ENCODE peak calls at places on chromosomes 2 and 18, in nine cellular contexts. One of them, this sample, is unnamed.

GRCh38 chr18:58514773-58515172 is 114.1 kb downstream of the ALPK2 start:
- DNase-seq in H54: no peak
- DNase-seq in HCT116: no peak
- DNase-seq in adrenal gland: no peak
- DNase-seq in IMR-90: no peak
- DNase-seq in uterus: no peak
- DNase-seq in GM12891: no peak
- DNase-seq in A549: no peak
- DNase-seq in GM12878: no peak
- DNase-seq in this sample: no peak

GRCh38 chr2:118687698-118688097 is 159.8 kb downstream of the EN1 start:
- DNase-seq in H54: no peak
- DNase-seq in HCT116: no peak
- DNase-seq in adrenal gland: no peak
- DNase-seq in IMR-90: no peak
- DNase-seq in uterus: no peak
- DNase-seq in GM12891: no peak
- DNase-seq in A549: no peak
- DNase-seq in GM12878: no peak
- DNase-seq in this sample: no peak

GRCh38 chr18:2258954-2259353 is 312.4 kb downstream of the METTL4 start:
- DNase-seq in H54: no peak
- DNase-seq in HCT116: no peak
- DNase-seq in adrenal gland: no peak
- DNase-seq in IMR-90: no peak
- DNase-seq in uterus: no peak
- DNase-seq in GM12891: no peak
- DNase-seq in A549: no peak
- DNase-seq in GM12878: no peak
- DNase-seq in this sample: no peak

GRCh38 chr18:58224425-58224750 is 180.4 kb downstream of the NEDD4L start:
- DNase-seq in H54: no peak
- DNase-seq in HCT116: no peak
- DNase-seq in adrenal gland: no peak
- DNase-seq in IMR-90: no peak
- DNase-seq in uterus: no peak
- DNase-seq in GM12891: no peak
- DNase-seq in A549: no peak
- DNase-seq in GM12878: no peak
- DNase-seq in this sample: no peak

GRCh38 chr18:55706893-55707292 is 118.9 kb upstream of the TCF4 start:
- DNase-seq in H54: no peak
- DNase-seq in HCT116: no peak
- DNase-seq in adrenal gland: no peak
- DNase-seq in IMR-90: peak
- DNase-seq in uterus: no peak
- DNase-seq in GM12891: no peak
- DNase-seq in A549: no peak
- DNase-seq in GM12878: no peak
- DNase-seq in this sample: no peak

GRCh38 chr18:58310517-58310916 is 266.5 kb downstream of the NEDD4L start:
- DNase-seq in H54: no peak
- DNase-seq in HCT116: no peak
- DNase-seq in adrenal gland: peak
- DNase-seq in IMR-90: no peak
- DNase-seq in uterus: no peak
- DNase-seq in GM12891: no peak
- DNase-seq in A549: no peak
- DNase-seq in GM12878: no peak
- DNase-seq in this sample: no peak

GRCh38 chr2:57546478-57546877 is 500.1 kb upstream of the VRK2 start:
- DNase-seq in H54: no peak
- DNase-seq in HCT116: no peak
- DNase-seq in adrenal gland: no peak
- DNase-seq in IMR-90: no peak
- DNase-seq in uterus: no peak
- DNase-seq in GM12891: no peak
- DNase-seq in A549: no peak
- DNase-seq in GM12878: no peak
- DNase-seq in this sample: no peak

GRCh38 chr2:98180456-98180855 is 93.5 kb downstream of the VWA3B start:
- DNase-seq in H54: no peak
- DNase-seq in HCT116: no peak
- DNase-seq in adrenal gland: no peak
- DNase-seq in IMR-90: no peak
- DNase-seq in uterus: no peak
- DNase-seq in GM12891: no peak
- DNase-seq in A549: no peak
- DNase-seq in GM12878: no peak
- DNase-seq in this sample: no peak

GRCh38 chr2:167946367-167946955 is 300.9 kb downstream of the STK39 start:
- DNase-seq in H54: no peak
- DNase-seq in HCT116: no peak
- DNase-seq in adrenal gland: no peak
- DNase-seq in IMR-90: no peak
- DNase-seq in uterus: no peak
- DNase-seq in GM12891: no peak
- DNase-seq in A549: no peak
- DNase-seq in GM12878: no peak
- DNase-seq in this sample: no peak

GRCh38 chr2:226578373-226578772 is 221.2 kb downstream of the IRS1 start:
- DNase-seq in H54: no peak
- DNase-seq in HCT116: no peak
- DNase-seq in adrenal gland: no peak
- DNase-seq in IMR-90: no peak
- DNase-seq in uterus: no peak
- DNase-seq in GM12891: no peak
- DNase-seq in A549: no peak
- DNase-seq in GM12878: no peak
- DNase-seq in this sample: no peak
- TF ChIP-seq POLR2A in H54: no peak
- TF ChIP-seq POLR2A in HCT116: no peak
- TF ChIP-seq POLR2A in adrenal gland: no peak
- TF ChIP-seq POLR2A in IMR-90: no peak
- TF ChIP-seq POLR2A in uterus: no peak
- TF ChIP-seq POLR2A in GM12891: no peak
- TF ChIP-seq POLR2A in A549: no peak
- TF ChIP-seq POLR2A in GM12878: no peak
- TF ChIP-seq POLR2A in this sample: no peak

DNA sequence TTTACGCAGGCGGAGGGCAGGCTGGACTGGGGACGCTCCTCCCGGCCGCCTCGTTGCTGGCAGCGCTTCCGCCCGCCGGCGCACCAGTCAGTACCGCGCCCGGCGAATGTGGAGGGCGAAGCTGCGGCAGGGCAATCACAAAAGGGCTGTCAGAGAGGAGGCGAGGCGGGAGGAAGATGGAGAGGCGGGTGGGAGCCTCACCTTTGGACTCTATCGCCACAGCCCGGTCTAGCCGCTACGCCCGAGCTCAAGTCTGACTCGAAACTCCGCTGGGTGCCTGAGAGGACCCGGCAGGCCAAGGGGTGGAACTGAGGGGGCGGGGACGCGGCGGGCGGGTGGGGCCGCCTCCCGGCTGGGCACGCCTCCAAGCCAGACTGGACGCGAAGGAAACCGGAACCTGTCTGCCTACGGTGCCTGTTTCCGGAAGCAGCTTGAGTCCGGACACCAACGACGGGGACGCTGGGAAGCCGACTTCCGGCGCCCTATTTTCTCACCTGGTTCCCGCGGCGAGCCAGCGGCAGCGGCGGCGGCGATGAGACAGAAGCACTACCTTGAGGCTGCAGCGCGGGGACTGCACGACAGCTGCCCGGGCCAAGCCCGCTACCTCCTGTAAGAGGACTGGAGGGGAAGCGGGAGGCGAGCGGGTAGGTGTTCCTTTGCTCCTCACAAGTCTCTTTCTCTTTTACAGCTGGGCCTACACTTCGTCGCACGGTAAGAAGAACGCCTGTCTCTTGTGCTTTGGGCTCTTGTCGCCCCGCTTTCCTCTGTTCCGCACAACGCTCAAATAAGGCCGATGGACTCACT is at the start of gene RMP24:
- DNase-seq in H54: peak
- DNase-seq in HCT116: peak
- DNase-seq in adrenal gland: peak
- DNase-seq in IMR-90: peak
- DNase-seq in uterus: peak
- DNase-seq in GM12891: peak
- DNase-seq in A549: peak
- DNase-seq in GM12878: peak
- DNase-seq in this sample: peak
- TF ChIP-seq POLR2A in H54: peak
- TF ChIP-seq POLR2A in HCT116: peak
- TF ChIP-seq POLR2A in adrenal gland: peak
- TF ChIP-seq POLR2A in IMR-90: peak
- TF ChIP-seq POLR2A in uterus: peak
- TF ChIP-seq POLR2A in GM12891: peak
- TF ChIP-seq POLR2A in A549: peak
- TF ChIP-seq POLR2A in GM12878: peak
- TF ChIP-seq POLR2A in this sample: no peak

DNA sequence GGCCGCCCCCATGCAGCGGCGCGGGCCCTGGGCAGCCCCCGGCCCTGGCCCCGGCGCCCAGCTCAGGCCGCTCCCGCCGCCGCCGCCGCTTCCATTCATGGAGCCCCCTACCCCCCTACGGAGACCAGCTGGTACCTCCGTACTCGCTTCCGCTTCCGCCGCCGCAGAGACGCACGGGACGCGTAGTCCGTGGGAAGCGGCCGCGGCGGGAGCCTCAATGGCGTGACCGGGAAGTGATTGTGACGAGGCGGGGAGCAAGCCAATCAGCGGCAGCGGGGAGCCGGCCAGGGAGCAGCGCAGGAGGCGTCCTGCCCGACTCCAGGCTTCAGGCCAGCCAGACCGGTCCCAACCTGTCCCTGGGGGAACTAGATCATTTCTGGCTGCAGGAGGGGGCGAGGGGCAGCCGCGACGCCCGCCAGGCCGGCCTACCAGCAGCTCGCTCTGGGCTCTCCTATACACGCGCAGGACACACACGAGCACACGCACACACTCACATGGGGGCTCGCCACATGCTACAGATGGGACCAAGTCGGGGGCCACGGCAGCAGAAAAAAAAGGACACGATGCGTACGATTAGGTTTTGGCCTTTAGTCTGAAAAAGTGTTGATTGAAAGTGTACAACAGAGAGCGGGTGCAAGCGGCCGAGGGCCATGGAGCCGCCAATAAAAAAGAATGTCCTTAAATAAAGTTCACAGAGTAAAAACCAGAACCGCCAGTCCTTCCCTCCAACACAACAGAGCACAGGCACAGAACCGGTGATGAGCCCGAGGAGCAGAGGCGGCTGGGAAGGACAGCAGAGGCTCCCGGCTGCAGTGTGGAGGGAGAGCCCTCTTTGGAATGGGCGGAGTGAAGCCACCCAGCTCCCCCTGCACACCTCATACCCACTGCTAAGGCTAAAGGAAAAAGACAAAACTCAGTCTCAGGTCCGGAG is at the start of gene ZNF513:
- DNase-seq in H54: peak
- DNase-seq in HCT116: peak
- DNase-seq in adrenal gland: peak
- DNase-seq in IMR-90: peak
- DNase-seq in uterus: peak
- DNase-seq in GM12891: peak
- DNase-seq in A549: peak
- DNase-seq in GM12878: peak
- DNase-seq in this sample: peak
- TF ChIP-seq POLR2A in H54: no peak
- TF ChIP-seq POLR2A in HCT116: no peak
- TF ChIP-seq POLR2A in adrenal gland: peak
- TF ChIP-seq POLR2A in IMR-90: peak
- TF ChIP-seq POLR2A in uterus: peak
- TF ChIP-seq POLR2A in GM12891: peak
- TF ChIP-seq POLR2A in A549: peak
- TF ChIP-seq POLR2A in GM12878: peak
- TF ChIP-seq POLR2A in this sample: no peak

GRCh38 chr2:154827286-154827685 is 128.8 kb downstream of the KCNJ3 start:
- DNase-seq in H54: no peak
- DNase-seq in HCT116: no peak
- DNase-seq in adrenal gland: no peak
- DNase-seq in IMR-90: no peak
- DNase-seq in uterus: no peak
- DNase-seq in GM12891: no peak
- DNase-seq in A549: no peak
- DNase-seq in GM12878: no peak
- DNase-seq in this sample: no peak

GRCh38 chr2:154832711-154833110 is 134.2 kb downstream of the KCNJ3 start:
- DNase-seq in H54: no peak
- DNase-seq in HCT116: no peak
- DNase-seq in adrenal gland: no peak
- DNase-seq in IMR-90: no peak
- DNase-seq in uterus: no peak
- DNase-seq in GM12891: no peak
- DNase-seq in A549: no peak
- DNase-seq in GM12878: no peak
- DNase-seq in this sample: no peak

GRCh38 chr2:154825358-154825757 is 126.9 kb downstream of the KCNJ3 start:
- DNase-seq in H54: no peak
- DNase-seq in HCT116: no peak
- DNase-seq in adrenal gland: no peak
- DNase-seq in IMR-90: no peak
- DNase-seq in uterus: no peak
- DNase-seq in GM12891: no peak
- DNase-seq in A549: no peak
- DNase-seq in GM12878: no peak
- DNase-seq in this sample: no peak

DNA sequence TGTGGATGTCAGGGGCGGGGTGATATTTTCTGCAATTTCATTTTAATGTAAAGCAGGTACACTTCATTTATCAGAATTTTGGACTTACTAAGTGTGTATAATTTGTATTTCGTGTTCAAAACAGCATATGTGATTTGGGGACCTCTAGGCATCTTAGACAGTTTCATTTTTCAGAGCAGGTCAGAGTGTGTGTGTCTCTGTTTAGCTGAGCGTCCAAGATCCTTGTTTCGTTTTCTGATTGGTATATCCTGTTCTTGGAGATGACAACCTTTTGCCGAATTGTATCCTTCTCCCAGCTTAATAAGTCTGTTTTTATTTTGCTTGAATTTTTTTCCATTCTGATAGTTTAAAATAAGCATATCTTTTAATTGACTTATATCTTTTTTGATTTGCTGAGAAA is 128.3 kb downstream of the KCNJ3 start:
- DNase-seq in H54: no peak
- DNase-seq in HCT116: no peak
- DNase-seq in adrenal gland: no peak
- DNase-seq in IMR-90: no peak
- DNase-seq in uterus: no peak
- DNase-seq in GM12891: no peak
- DNase-seq in A549: no peak
- DNase-seq in GM12878: no peak
- DNase-seq in this sample: no peak
- TF ChIP-seq POLR2A in H54: no peak
- TF ChIP-seq POLR2A in HCT116: no peak
- TF ChIP-seq POLR2A in adrenal gland: no peak
- TF ChIP-seq POLR2A in IMR-90: no peak
- TF ChIP-seq POLR2A in uterus: no peak
- TF ChIP-seq POLR2A in GM12891: no peak
- TF ChIP-seq POLR2A in A549: no peak
- TF ChIP-seq POLR2A in GM12878: no peak
- TF ChIP-seq POLR2A in this sample: no peak